ENCODE peak calls at places on chromosomes 12 and 14, in ten cellular contexts. Y is activated T-cell treated with anti-CD3 and anti-CD28 coated beads for 4 hours; U is MCF 10A; J is fibroblast of pulmonary artery; W is memory B cell; K is NCI-H187; Q is frontal cortex; H is stimulated activated naive CD4-positive, alpha-beta T cell; N is naive thymus-derived CD8-positive, alpha-beta T cell; G is tibial artery. L is an unnamed sample.
A peak's percentile ranks its signal among the peaks of the same experiment; 100 is the strongest.

GRCh38 chr14:46325157-46325556 is 326.4 kb downstream of the RPL10L start:
- DNase-seq in Y (no peak), U (no peak), J (no peak), W (no peak), K (no peak), Q (no peak), H (no peak), N (no peak), G (no peak), L (no peak)

GRCh38 chr12:111173391-111174282 is 195.3 kb downstream of the PHETA1 start:
- DNase-seq in Y (no peak), U (no peak), J (no peak), W (no peak), K (no peak), Q (no peak), H (no peak), N (no peak), G (no peak), L (no peak)

GRCh38 chr12:6819069-6820030 is 2.3 kb upstream of the GPR162 start:
- DNase-seq in Y (no peak), U (no peak), J (no peak), W (no peak), K (no peak), Q (no peak), H (no peak), N (no peak), G (no peak), L (no peak)

GRCh38 chr12:2198088-2198501 is 145.3 kb downstream of the CACNA1C start:
- DNase-seq in Y (no peak), U (peak; percentile 66), J (peak; percentile 53), W (no peak), K (no peak), Q (no peak), H (no peak), N (no peak), G (no peak), L (peak; percentile 17)

GRCh38 chr12:51023625-51024395 is 2.4 kb downstream of the SLC11A2 start:
- DNase-seq in Y (no peak), U (peak; percentile 11), J (peak; percentile 12), W (no peak), K (no peak), Q (no peak), H (no peak), N (no peak), G (no peak), L (no peak)

GRCh38 chr14:43735926-43736325 is 771.2 kb downstream of the FSCB start:
- DNase-seq in Y (no peak), U (no peak), J (peak; percentile 3), W (no peak), K (no peak), Q (no peak), H (no peak), N (no peak), G (no peak), L (no peak)

GRCh38 chr12:121657305-121658008 is 12.0 kb downstream of the MORN3 start:
- DNase-seq in Y (no peak), U (no peak), J (no peak), W (no peak), K (no peak), Q (no peak), H (no peak), N (no peak), G (no peak), L (no peak)

GRCh38 chr14:85417396-85417795 is 112.5 kb upstream of the FLRT2 start:
- DNase-seq in Y (no peak), U (no peak), J (no peak), W (no peak), K (no peak), Q (no peak), H (no peak), N (no peak), G (no peak), L (no peak)

GRCh38 chr12:63151061-63151897 is at the start of gene AVPR1A:
- DNase-seq in Y (no peak), U (no peak), J (no peak), W (no peak), K (no peak), Q (no peak), H (no peak), N (no peak), G (peak; percentile 82), L (no peak)

GRCh38 chr14:72715215-72715909 is 178.5 kb downstream of the DPF3 start:
- DNase-seq in Y (no peak), U (no peak), J (peak; percentile 7), W (no peak), K (no peak), Q (no peak), H (no peak), N (no peak), G (peak; percentile 67), L (no peak)

GRCh38 chr12:56635539-56636117 is 5.5 kb upstream of the BAZ2A start:
- DNase-seq in Y (no peak), U (no peak), J (no peak), W (no peak), K (no peak), Q (peak; percentile 35), H (no peak), N (no peak), G (peak; percentile 70), L (no peak)

GRCh38 chr12:124939428-124940142 is 25.1 kb upstream of the UBC start:
- DNase-seq in Y (peak; percentile 90), U (peak; percentile 93), J (peak; percentile 94), W (peak; percentile 80), K (no peak), Q (no peak), H (no peak), N (peak; percentile 88), G (peak; percentile 92), L (no peak)

GRCh38 chr14:50451854-50452253 is 55.2 kb upstream of the CDKL1 start:
- DNase-seq in Y (no peak), U (no peak), J (no peak), W (no peak), K (no peak), Q (no peak), H (no peak), N (no peak), G (no peak), L (no peak)

GRCh38 chr12:13798162-13798561 is 183.2 kb downstream of the GRIN2B start:
- DNase-seq in Y (no peak), U (no peak), J (no peak), W (no peak), K (no peak), Q (no peak), H (no peak), N (no peak), G (no peak), L (no peak)

GRCh38 chr12:77153706-77154105 is 88.3 kb upstream of the E2F7 start:
- DNase-seq in Y (no peak), U (no peak), J (no peak), W (no peak), K (no peak), Q (no peak), H (no peak), N (no peak), G (no peak), L (no peak)

GRCh38 chr12:131164096-131164872 is 210.6 kb downstream of the ADGRD1 start:
- DNase-seq in Y (no peak), U (no peak), J (no peak), W (no peak), K (no peak), Q (no peak), H (no peak), N (no peak), G (peak; percentile 34), L (no peak)

GRCh38 chr14:89027097-89027740 is 202.8 kb downstream of the TTC8 start:
- DNase-seq in Y (peak; percentile 29), U (peak; percentile 36), J (peak; percentile 47), W (peak; percentile 58), K (peak; percentile 7), Q (peak; percentile 72), H (peak; percentile 42), N (peak; percentile 61), G (peak; percentile 71), L (no peak)

GRCh38 chr14:87066221-87066817 is 926.7 kb downstream of the GALC start:
- DNase-seq in Y (no peak), U (peak; percentile 36), J (no peak), W (no peak), K (no peak), Q (no peak), H (no peak), N (no peak), G (no peak), L (no peak)

GRCh38 chr12:100391856-100392255 is 35.0 kb downstream of the SLC17A8 start:
- DNase-seq in Y (no peak), U (peak; percentile 35), J (no peak), W (no peak), K (no peak), Q (no peak), H (no peak), N (no peak), G (no peak), L (no peak)

L was measured in hypothalamus.